ENCODE peak calls at places on chromosomes 13 and 19, in four cellular contexts. One of them, this sample, is unnamed.
A peak's percentile ranks its signal among the peaks of the same experiment; 100 is the strongest.

GRCh38 chr19:35114656-35115537 is 726 bp upstream of the FXYD3 start:
- DNase-seq in breast epithelium: peak; percentile 78
- DNase-seq in DMS153: peak; percentile 41
- DNase-seq in body of pancreas: peak; percentile 77
- DNase-seq in this sample: peak; percentile 72

GRCh38 chr19:23917856-23918255 is 3.2 kb downstream of the ZNF726 start:
- DNase-seq in breast epithelium: no peak
- DNase-seq in DMS153: no peak
- DNase-seq in body of pancreas: peak; percentile 47
- DNase-seq in this sample: no peak

GRCh38 chr13:77868717-77869116 is 49.9 kb downstream of the EDNRB start:
- DNase-seq in breast epithelium: no peak
- DNase-seq in DMS153: no peak
- DNase-seq in body of pancreas: no peak
- DNase-seq in this sample: no peak

GRCh38 chr19:10061717-10062310 is 24.3 kb upstream of the SHFL start:
- DNase-seq in breast epithelium: no peak
- DNase-seq in DMS153: no peak
- DNase-seq in body of pancreas: no peak
- DNase-seq in this sample: no peak

GRCh38 chr13:59834801-59835200 is 328.9 kb downstream of the DIAPH3 start:
- DNase-seq in breast epithelium: no peak
- DNase-seq in DMS153: no peak
- DNase-seq in body of pancreas: no peak
- DNase-seq in this sample: no peak

GRCh38 chr19:2888739-2889224 is 11.9 kb upstream of the ZNF57 start:
- DNase-seq in breast epithelium: no peak
- DNase-seq in DMS153: no peak
- DNase-seq in body of pancreas: peak; percentile 44
- DNase-seq in this sample: no peak

GRCh38 chr13:30847697-30848307 is 58.3 kb upstream of the MEDAG start:
- DNase-seq in breast epithelium: no peak
- DNase-seq in DMS153: no peak
- DNase-seq in body of pancreas: no peak
- DNase-seq in this sample: no peak

GRCh38 chr13:19597523-19597922 is 35.9 kb upstream of the MPHOSPH8 start:
- DNase-seq in breast epithelium: no peak
- DNase-seq in DMS153: no peak
- DNase-seq in body of pancreas: no peak
- DNase-seq in this sample: no peak

GRCh38 chr19:11160119-11160768 is 4.7 kb upstream of the SPC24 start:
- DNase-seq in breast epithelium: no peak
- DNase-seq in DMS153: no peak
- DNase-seq in body of pancreas: no peak
- DNase-seq in this sample: no peak

GRCh38 chr13:106385669-106386068 is 149.8 kb downstream of the EFNB2 start:
- DNase-seq in breast epithelium: no peak
- DNase-seq in DMS153: no peak
- DNase-seq in body of pancreas: no peak
- DNase-seq in this sample: no peak

GRCh38 chr19:5149930-5150329 is 181.0 kb downstream of the KDM4B start:
- DNase-seq in breast epithelium: no peak
- DNase-seq in DMS153: no peak
- DNase-seq in body of pancreas: no peak
- DNase-seq in this sample: no peak

GRCh38 chr13:32902898-32903297 is 113.3 kb upstream of the KL start:
- DNase-seq in breast epithelium: no peak
- DNase-seq in DMS153: no peak
- DNase-seq in body of pancreas: peak; percentile 40
- DNase-seq in this sample: peak; percentile 26

GRCh38 chr19:7629347-7630054 is at the start of the genes PET100 and XAB2:
- DNase-seq in breast epithelium: peak; percentile 96
- DNase-seq in DMS153: peak; percentile 98
- DNase-seq in body of pancreas: peak; percentile 98
- DNase-seq in this sample: peak; percentile 99

GRCh38 chr19:5186293-5187050 is 154.1 kb downstream of the PTPRS start:
- DNase-seq in breast epithelium: no peak
- DNase-seq in DMS153: no peak
- DNase-seq in body of pancreas: no peak
- DNase-seq in this sample: no peak

GRCh38 chr19:29804493-29804892 is 7.3 kb upstream of the CCNE1 start:
- DNase-seq in breast epithelium: no peak
- DNase-seq in DMS153: no peak
- DNase-seq in body of pancreas: no peak
- DNase-seq in this sample: no peak

GRCh38 chr13:73579574-73580274 is 520.9 kb downstream of the KLF5 start:
- DNase-seq in breast epithelium: no peak
- DNase-seq in DMS153: no peak
- DNase-seq in body of pancreas: no peak
- DNase-seq in this sample: no peak